ENCODE peak calls at places on chromosome 2, in six cellular contexts. W, A, H, J, Y and K are unnamed samples.
A peak's percentile ranks its signal among the peaks of the same experiment; 100 is the strongest.

GRCh38 chr2:43218221-43218549 is 8.2 kb downstream of the ZFP36L2 start:
- DNase-seq in W (no peak), A (peak; percentile 55), H (no peak), J (no peak), Y (peak; percentile 47), K (no peak)

GRCh38 chr2:73449404-73449803 is 63.8 kb downstream of the ALMS1 start:
- DNase-seq in W (no peak), A (no peak), H (no peak), J (no peak), Y (no peak), K (no peak)

GRCh38 chr2:1677833-1678165 is 66.5 kb downstream of the PXDN start:
- DNase-seq in W (no peak), A (no peak), H (no peak), J (no peak), Y (no peak), K (no peak)

GRCh38 chr2:132448331-132448730 is 31.7 kb downstream of the GPR39 start:
- DNase-seq in W (no peak), A (no peak), H (no peak), J (no peak), Y (no peak), K (no peak)

GRCh38 chr2:217124050-217124449 is 264.2 kb upstream of the TNP1 start:
- DNase-seq in W (no peak), A (no peak), H (no peak), J (no peak), Y (no peak), K (no peak)

GRCh38 chr2:102660070-102660469 is 40.7 kb downstream of the SLC9A2 start:
- DNase-seq in W (no peak), A (no peak), H (no peak), J (no peak), Y (no peak), K (no peak)

GRCh38 chr2:9251154-9252001 is 44.8 kb downstream of the ASAP2 start:
- DNase-seq in W (no peak), A (peak; percentile 66), H (peak; percentile 34), J (no peak), Y (peak; percentile 43), K (no peak)

GRCh38 chr2:19900536-19901200 is 1.1 kb downstream of the TTC32 start:
- DNase-seq in W (no peak), A (peak; percentile 41), H (no peak), J (no peak), Y (no peak), K (no peak)

GRCh38 chr2:215967590-215968373 is 45.6 kb downstream of the MREG start:
- DNase-seq in W (no peak), A (no peak), H (no peak), J (no peak), Y (no peak), K (no peak)

GRCh38 chr2:181077128-181077709 is 96.8 kb downstream of the UBE2E3 start:
- DNase-seq in W (no peak), A (peak; percentile 61), H (peak; percentile 4), J (no peak), Y (no peak), K (no peak)

GRCh38 chr2:112893801-112894200 is 17.2 kb upstream of the IL37 start:
- DNase-seq in W (no peak), A (no peak), H (no peak), J (no peak), Y (no peak), K (no peak)

GRCh38 chr2:170714156-170715061 is 728 bp upstream of the SP5 start:
- DNase-seq in W (no peak), A (no peak), H (peak; percentile 65), J (peak; percentile 82), Y (no peak), K (no peak)

GRCh38 chr2:219459460-219460311 is 25.0 kb downstream of the SPEG start:
- DNase-seq in W (peak; percentile 33), A (peak; percentile 52), H (peak; percentile 87), J (no peak), Y (peak; percentile 40), K (no peak)

GRCh38 chr2:97870396-97870843 is 125.3 kb downstream of the TMEM131 start:
- DNase-seq in W (no peak), A (peak; percentile 92), H (no peak), J (no peak), Y (no peak), K (no peak)
- TF ChIP-seq CTCF in W (no peak), A (no peak), H (no peak), J (no peak), Y (no peak), K (no peak)

DNA sequence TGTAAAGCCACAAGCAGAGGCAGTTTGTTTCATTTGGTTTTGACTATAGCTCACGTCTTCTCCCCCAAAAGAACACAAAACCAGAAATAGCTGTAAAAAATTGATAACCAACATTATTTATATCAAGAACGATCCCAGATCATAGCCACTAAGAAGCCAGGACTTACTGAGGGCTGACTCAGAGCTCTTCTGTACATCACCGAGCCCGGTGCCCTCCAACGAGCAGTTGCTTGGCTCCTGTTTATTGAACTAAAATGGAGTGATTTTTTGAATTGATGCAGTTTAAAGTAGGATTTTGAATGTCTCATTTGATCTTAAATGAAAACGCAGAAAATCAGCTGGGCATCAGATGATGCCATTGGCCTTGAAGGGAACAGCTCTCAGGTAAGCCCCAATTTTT is 343.3 kb downstream of the INSIG2 start:
- DNase-seq in W (no peak), A (no peak), H (no peak), J (no peak), Y (no peak), K (no peak)
- TF ChIP-seq CTCF in W (no peak), A (no peak), H (no peak), J (no peak), Y (no peak), K (no peak)

GRCh38 chr2:40448476-40449079 is 3.3 kb downstream of the SLC8A1 start:
- DNase-seq in W (no peak), A (no peak), H (peak; percentile 26), J (no peak), Y (no peak), K (no peak)
- TF ChIP-seq CTCF in W (no peak), A (peak; percentile 74), H (peak; percentile 52), J (peak; percentile 38), Y (peak; percentile 18), K (peak; percentile 66)

DNA sequence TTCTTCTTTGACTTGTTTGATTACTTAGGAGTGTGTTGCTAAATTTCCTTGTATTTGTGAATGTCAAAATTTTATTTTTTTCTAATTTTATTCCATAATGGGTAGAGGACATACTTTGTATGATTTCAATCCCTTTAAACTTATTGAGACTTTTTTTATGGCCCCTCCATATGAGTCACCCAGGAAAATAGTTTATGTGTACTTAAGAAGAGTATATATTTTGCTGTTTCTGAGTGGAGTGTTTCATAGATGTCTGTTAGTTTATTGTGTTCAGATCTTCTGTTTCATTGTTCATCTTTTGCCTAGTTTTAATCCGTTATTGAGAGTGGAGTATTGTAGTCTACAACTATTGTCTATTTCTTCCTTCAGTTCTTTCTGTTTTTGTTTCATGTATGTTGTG is 81.9 kb downstream of the EPB41L5 start:
- DNase-seq in W (no peak), A (peak; percentile 24), H (no peak), J (no peak), Y (no peak), K (no peak)
- TF ChIP-seq CTCF in W (no peak), A (no peak), H (no peak), J (no peak), Y (no peak), K (no peak)

DNA sequence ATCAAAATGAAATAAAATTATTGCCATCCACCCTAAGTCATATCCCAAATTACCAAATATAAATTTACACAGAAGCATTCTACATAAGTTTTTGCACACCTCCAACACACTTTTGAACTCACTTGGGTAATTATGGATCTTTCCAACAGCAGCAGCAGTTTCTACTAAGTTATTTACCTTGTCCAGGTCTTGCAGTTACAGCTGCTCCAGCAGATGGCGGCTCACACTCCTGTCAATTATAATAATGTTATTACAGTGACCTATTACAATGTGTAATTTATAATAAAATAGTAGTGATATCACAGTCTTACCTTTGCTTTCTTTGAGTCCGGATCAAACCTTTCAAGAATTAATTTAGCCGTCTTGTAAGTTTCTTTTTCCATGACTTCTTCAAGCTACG is 37.9 kb downstream of the LNPK start:
- DNase-seq in W (no peak), A (no peak), H (no peak), J (no peak), Y (no peak), K (no peak)
- TF ChIP-seq CTCF in W (no peak), A (peak; percentile 8), H (no peak), J (peak; percentile 5), Y (no peak), K (no peak)

GRCh38 chr2:222611684-222612083 is 44.2 kb downstream of the FARSB start:
- DNase-seq in W (no peak), A (no peak), H (no peak), J (no peak), Y (no peak), K (peak; percentile 46)

GRCh38 chr2:222613715-222614331 is 42.1 kb downstream of the FARSB start:
- DNase-seq in W (no peak), A (peak; percentile 69), H (peak; percentile 18), J (no peak), Y (no peak), K (no peak)

GRCh38 chr2:222609391-222609790 is 46.5 kb downstream of the FARSB start:
- DNase-seq in W (no peak), A (no peak), H (no peak), J (no peak), Y (no peak), K (no peak)

GRCh38 chr2:222608081-222608480 is 47.8 kb downstream of the FARSB start:
- DNase-seq in W (no peak), A (no peak), H (no peak), J (no peak), Y (no peak), K (no peak)

DNA sequence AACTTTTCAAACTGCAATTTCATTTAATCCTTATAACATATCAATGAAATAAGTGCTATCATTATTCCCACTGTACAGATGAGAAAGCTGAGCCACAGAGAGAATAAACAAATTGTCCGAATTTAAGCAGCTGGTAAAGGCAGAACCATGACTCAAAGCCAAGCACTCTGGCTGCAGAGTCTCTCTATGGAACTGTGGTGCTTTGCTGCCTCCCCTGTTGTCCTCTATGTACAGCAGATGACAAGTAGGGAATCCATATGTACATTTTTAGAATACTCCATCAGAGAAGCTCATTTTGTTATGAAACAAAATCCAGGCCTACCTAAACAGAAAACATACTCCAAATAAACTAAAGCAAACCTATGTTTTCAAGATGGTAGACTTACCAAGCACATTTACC is 45.1 kb downstream of the FARSB start:
- DNase-seq in W (no peak), A (peak; percentile 21), H (no peak), J (no peak), Y (no peak), K (no peak)
- TF ChIP-seq CTCF in W (no peak), A (peak; percentile 26), H (no peak), J (no peak), Y (no peak), K (no peak)